ENCODE peak calls at places on chromosomes 3 and 15, in eight cellular contexts. Q, V, U, L, Y, W, N and I are unnamed samples.

GRCh38 chr15:22960126-22960525 is 20.0 kb downstream of the CYFIP1 start:
- DNase-seq in Q (no peak), W (no peak), V (no peak), N (no peak), L (no peak), U (no peak), Y (no peak), I (no peak)

GRCh38 chr15:57732526-57733331 is 26.2 kb downstream of the POLR2M start:
- DNase-seq in V (peak), U (no peak), L (peak), Q (no peak), N (peak), Y (peak), W (peak), I (no peak)

GRCh38 chr3:182438398-182438797 is 354.9 kb upstream of the ATP11B start:
- DNase-seq in N (no peak), W (no peak), Y (no peak), V (no peak), L (no peak), U (no peak), Q (no peak), I (no peak)

GRCh38 chr3:194323785-194324735 is 27.1 kb downstream of the CPN2 start:
- DNase-seq in Q (no peak), N (no peak), W (peak), V (peak), Y (peak), U (no peak), L (peak), I (no peak)

GRCh38 chr15:100536733-100537132 is 8.0 kb upstream of the CERS3 start:
- DNase-seq in U (no peak), Y (no peak), Q (no peak), W (no peak), N (no peak), V (no peak), L (no peak), I (no peak)

GRCh38 chr3:175526609-175527280 is 667.6 kb downstream of the NAALADL2 start:
- DNase-seq in L (no peak), V (peak), Y (peak), W (no peak), N (no peak), U (no peak), Q (no peak), I (no peak)

GRCh38 chr3:129567176-129567705 is 24.3 kb downstream of the H1-8 start:
- DNase-seq in Y (no peak), U (no peak), Q (no peak), V (no peak), W (no peak), N (no peak), L (no peak), I (no peak)

GRCh38 chr3:194586839-194587238 is 46.4 kb downstream of the TMEM44 start:
- DNase-seq in V (peak), Q (no peak), N (no peak), U (no peak), Y (peak), L (no peak), W (no peak), I (no peak)

GRCh38 chr3:165983284-165983683 is 146.1 kb upstream of the BCHE start:
- DNase-seq in Y (no peak), U (peak), V (peak), N (no peak), Q (no peak), L (no peak), W (no peak), I (no peak)

GRCh38 chr3:39150803-39151631 is 2.4 kb downstream of the CSRNP1 start:
- DNase-seq in W (peak), U (peak), V (peak), N (peak), Q (peak), Y (peak), L (peak), I (peak)

GRCh38 chr3:24680214-24680967 is 185.7 kb upstream of the THRB start:
- DNase-seq in L (peak), N (peak), Y (no peak), Q (peak), V (peak), W (peak), U (no peak), I (no peak)

GRCh38 chr3:14117468-14118399 is 6.9 kb downstream of the CHCHD4 start:
- DNase-seq in W (no peak), Y (no peak), Q (no peak), V (no peak), N (no peak), L (no peak), U (no peak), I (no peak)

GRCh38 chr3:190983875-190984274 is 121.4 kb upstream of the GMNC start:
- DNase-seq in U (no peak), W (no peak), Y (no peak), L (no peak), V (no peak), N (no peak), Q (no peak), I (no peak)

GRCh38 chr3:32848215-32848614 is 30.4 kb downstream of the TRIM71 start:
- DNase-seq in V (no peak), U (no peak), Q (no peak), W (no peak), Y (no peak), L (no peak), N (no peak), I (no peak)

GRCh38 chr3:197458179-197458707 is 97.5 kb downstream of the BDH1 start:
- DNase-seq in N (no peak), Q (no peak), W (peak), U (no peak), Y (peak), V (peak), L (no peak), I (no peak)

GRCh38 chr3:50542177-50543034 is 25.1 kb downstream of the C3orf18 start:
- DNase-seq in L (peak), W (peak), Y (peak), Q (peak), V (peak), N (peak), U (no peak), I (no peak)

GRCh38 chr3:136929984-136930671 is 27.7 kb upstream of the IL20RB start:
- DNase-seq in V (peak), L (peak), Y (peak), N (peak), W (no peak), U (no peak), Q (no peak), I (no peak)

GRCh38 chr3:195801251-195802183 is 10.2 kb downstream of the MUC4 start:
- DNase-seq in N (no peak), V (no peak), W (no peak), L (no peak), Y (no peak), U (no peak), Q (no peak), I (no peak)

GRCh38 chr15:56839099-56839498 is 79.3 kb upstream of the TCF12 start:
- DNase-seq in V (no peak), N (no peak), W (no peak), Q (no peak), Y (no peak), U (no peak), L (no peak), I (no peak)

GRCh38 chr15:40458495-40459371 is 12.1 kb upstream of the CHST14 start:
- DNase-seq in Y (no peak), W (no peak), U (no peak), Q (no peak), N (no peak), L (peak), V (no peak), I (no peak)

GRCh38 chr3:72154391-72155300 is 369.7 kb upstream of the PROK2 start:
- DNase-seq in U (no peak), W (no peak), Y (peak), N (no peak), Q (no peak), L (no peak), V (peak), I (no peak)

GRCh38 chr15:78638658-78639314 is 2.2 kb downstream of the CHRNB4 start:
- DNase-seq in V (peak), W (peak), U (no peak), Y (peak), L (no peak), Q (no peak), N (peak), I (no peak)

GRCh38 chr3:170414202-170414663 is 4.4 kb upstream of the CLDN11 start:
- DNase-seq in V (peak), Y (peak), U (peak), W (peak), Q (peak), N (peak), L (no peak), I (no peak)

GRCh38 chr3:106120334-106120733 is 251.5 kb upstream of the CBLB start:
- DNase-seq in Q (no peak), L (no peak), N (no peak), Y (peak), U (no peak), W (no peak), V (peak), I (no peak)

GRCh38 chr15:31159837-31160236 is 58.3 kb upstream of the TRPM1 start:
- DNase-seq in N (no peak), V (no peak), Y (no peak), W (no peak), L (no peak), U (no peak), Q (no peak), I (no peak)

GRCh38 chr15:56844463-56844862 is 74.0 kb upstream of the TCF12 start:
- DNase-seq in L (no peak), N (no peak), U (no peak), Q (no peak), W (no peak), Y (no peak), V (no peak), I (no peak)

GRCh38 chr15:45732544-45733130 is 97.8 kb downstream of the SQOR start:
- DNase-seq in V (no peak), Y (no peak), W (no peak), N (no peak), U (no peak), L (peak), Q (no peak), I (no peak)

GRCh38 chr15:79332824-79333510 is 22.1 kb downstream of the TMED3 start:
- DNase-seq in W (no peak), Y (no peak), L (no peak), N (no peak), V (no peak), Q (no peak), U (no peak), I (no peak)

GRCh38 chr3:196966526-196967401 is 1.9 kb downstream of the PIGZ start:
- DNase-seq in N (no peak), Y (no peak), U (no peak), V (no peak), W (no peak), L (no peak), Q (no peak), I (no peak)

GRCh38 chr3:158434412-158435038 is 136.5 kb upstream of the MLF1 start:
- DNase-seq in Q (peak), L (peak), Y (peak), N (peak), V (peak), U (peak), W (no peak), I (peak)

GRCh38 chr15:36688310-36689102 is 109.1 kb downstream of the CDIN1 start:
- DNase-seq in U (peak), V (peak), N (no peak), L (no peak), Q (no peak), Y (peak), W (no peak), I (no peak)